ENCODE peak calls at places on chromosomes 5 and 9, in six cellular contexts. Z, W, A, T, N and M are unnamed samples.

GRCh38 chr9:104386425-104387069 is 117.5 kb upstream of the OR13F1 start:
- DNase-seq in Z (peak; percentile 61), N (peak; percentile 23), T (no peak), W (peak; percentile 2), A (no peak), M (no peak)

GRCh38 chr5:112174959-112175594 is 244.0 kb downstream of the EPB41L4A start:
- DNase-seq in N (no peak), T (no peak), W (no peak), A (no peak), Z (peak; percentile 65), M (no peak)

GRCh38 chr5:179509239-179509638 is 41.1 kb upstream of the RUFY1 start:
- DNase-seq in Z (no peak), N (no peak), W (no peak), T (no peak), A (no peak), M (no peak)

GRCh38 chr5:140109050-140109817 is 4.7 kb upstream of the PURA start:
- DNase-seq in Z (peak; percentile 49), T (peak; percentile 68), W (no peak), A (no peak), N (no peak), M (peak; percentile 40)

GRCh38 chr9:134424818-134425217 is 98.6 kb downstream of the RXRA start:
- DNase-seq in N (no peak), T (no peak), A (no peak), W (no peak), Z (no peak), M (no peak)

GRCh38 chr9:109816490-109816889 is 36.5 kb downstream of the PALM2AKAP2 start:
- DNase-seq in W (peak; percentile 99), A (no peak), N (peak; percentile 83), T (no peak), Z (peak; percentile 78), M (no peak)

GRCh38 chr9:99628843-99629242 is 192.8 kb upstream of the NR4A3 start:
- DNase-seq in Z (no peak), W (no peak), A (no peak), N (no peak), T (no peak), M (no peak)

GRCh38 chr5:110323832-110324231 is 402.6 kb downstream of the TMEM232 start:
- DNase-seq in Z (no peak), A (no peak), T (no peak), W (no peak), N (no peak), M (no peak)

GRCh38 chr5:138452720-138453119 is 12.6 kb upstream of the EGR1 start:
- DNase-seq in N (no peak), W (no peak), Z (no peak), A (no peak), T (peak; percentile 36), M (no peak)

GRCh38 chr9:94120854-94121376 is 36.7 kb downstream of the PTPDC1 start:
- DNase-seq in T (no peak), Z (no peak), N (no peak), W (no peak), A (no peak), M (no peak)

GRCh38 chr5:149376711-149377447 is 2.2 kb downstream of the IL17B start:
- DNase-seq in Z (no peak), W (no peak), N (no peak), A (no peak), T (no peak), M (no peak)

GRCh38 chr9:35682520-35682919 is 7.2 kb downstream of the TPM2 start:
- DNase-seq in A (no peak), T (no peak), N (no peak), Z (no peak), W (no peak), M (no peak)

GRCh38 chr9:28270156-28270555 is 696.9 kb upstream of the C9orf72 start:
- DNase-seq in Z (no peak), N (peak; percentile 12), A (no peak), T (no peak), W (no peak), M (no peak)

GRCh38 chr5:129243058-129243457 is 148.5 kb downstream of the ISOC1 start:
- DNase-seq in T (no peak), Z (peak; percentile 2), N (no peak), W (no peak), A (no peak), M (no peak)

GRCh38 chr5:83503662-83504061 is 32.1 kb downstream of the VCAN start:
- DNase-seq in A (no peak), N (no peak), W (no peak), Z (peak; percentile 35), T (no peak), M (no peak)

GRCh38 chr5:179914032-179914755 is 6.5 kb upstream of the TBC1D9B start:
- DNase-seq in Z (peak; percentile 71), T (no peak), N (peak; percentile 38), W (no peak), A (no peak), M (no peak)

GRCh38 chr5:68068204-68068603 is 147.4 kb upstream of the PIK3R1 start:
- DNase-seq in Z (no peak), W (no peak), A (no peak), T (no peak), N (no peak), M (no peak)

GRCh38 chr5:179887095-179887494 is 20.6 kb downstream of the TBC1D9B start:
- DNase-seq in Z (no peak), N (no peak), T (no peak), A (no peak), W (no peak), M (no peak)

GRCh38 chr5:139808481-139809330 is 13.1 kb downstream of the PSD2 start:
- DNase-seq in N (peak; percentile 25), A (no peak), T (peak; percentile 70), Z (peak; percentile 83), W (peak; percentile 2), M (peak; percentile 52)

GRCh38 chr5:969421-969839 is 39.2 kb upstream of the NKD2 start:
- DNase-seq in T (peak; percentile 49), A (no peak), N (no peak), Z (peak; percentile 80), W (no peak), M (no peak)

GRCh38 chr5:168291281-168291960 is at the start of gene WWC1:
- DNase-seq in A (peak; percentile 43), Z (peak; percentile 81), W (no peak), N (peak; percentile 91), T (peak; percentile 95), M (peak; percentile 63)

GRCh38 chr9:114033397-114034103 is 44.5 kb downstream of the AMBP start:
- DNase-seq in T (no peak), W (no peak), N (no peak), A (no peak), Z (peak; percentile 41), M (peak; percentile 53)